ENCODE peak calls at places on chromosomes 11 and 22, in five cellular contexts. X is activated effector memory CD4-positive, alpha-beta T cell treated with Interleukin-2 at 50 U/mL for 16 hours; G is AG10803; A is GM04504; Q is IMR-90. Z is an unnamed sample.

GRCh38 chr11:131192628-131193027 is 177.8 kb upstream of the NTM start:
- DNase-seq in Q (no peak), A (no peak), G (no peak), X (no peak), Z (no peak)

GRCh38 chr11:46918087-46918751 is at the start of gene LRP4:
- DNase-seq in G (no peak), Q (no peak), A (no peak), X (no peak), Z (peak; percentile 52)

GRCh38 chr11:8597182-8597581 is 3.2 kb upstream of the STK33 start:
- DNase-seq in A (peak; percentile 51), G (peak; percentile 88), X (no peak), Q (peak; percentile 70), Z (no peak)

GRCh38 chr11:93236741-93237675 is 39.2 kb upstream of the SLC36A4 start:
- DNase-seq in X (no peak), G (peak; percentile 36), A (no peak), Q (peak; percentile 44), Z (peak; percentile 2)

GRCh38 chr11:126163074-126163700 is 48.3 kb downstream of the RPUSD4 start:
- DNase-seq in G (peak; percentile 95), Q (peak; percentile 96), X (no peak), A (peak; percentile 89), Z (no peak)

GRCh38 chr11:34525098-34525497 is 11.5 kb upstream of the ELF5 start:
- DNase-seq in A (no peak), Q (no peak), G (no peak), X (no peak), Z (no peak)

GRCh38 chr22:30308518-30309230 is 18.1 kb downstream of the TBC1D10A start:
- DNase-seq in Q (peak; percentile 73), X (no peak), A (no peak), G (peak; percentile 72), Z (no peak)

GRCh38 chr11:111527279-111527678 is 12.7 kb downstream of the HOATZ start:
- DNase-seq in G (no peak), X (no peak), Q (no peak), A (no peak), Z (no peak)

GRCh38 chr11:103676413-103676812 is 360.0 kb upstream of the DDI1 start:
- DNase-seq in X (no peak), Q (no peak), G (peak; percentile 73), A (no peak), Z (no peak)

GRCh38 chr11:76577199-76577920 is 93.2 kb downstream of the LRRC32 start:
- DNase-seq in X (no peak), G (peak; percentile 73), A (no peak), Q (peak; percentile 77), Z (no peak)

GRCh38 chr11:71283960-71284359 is 31.6 kb upstream of the SHANK2 start:
- DNase-seq in G (no peak), Q (no peak), A (no peak), X (no peak), Z (no peak)

GRCh38 chr11:64358907-64359711 is at the start of gene RPS6KA4:
- DNase-seq in X (peak; percentile 37), G (peak; percentile 56), A (peak; percentile 46), Q (peak; percentile 58), Z (peak; percentile 54)

GRCh38 chr22:49143812-49144211 is 683.9 kb downstream of the BRD1 start:
- DNase-seq in X (no peak), G (no peak), Q (no peak), A (no peak), Z (no peak)

GRCh38 chr11:66020212-66020611 is 6.1 kb downstream of the CATSPER1 start:
- DNase-seq in Q (no peak), X (no peak), G (no peak), A (no peak), Z (no peak)

GRCh38 chr22:32684148-32684821 is 117.2 kb upstream of the TIMP3 start:
- DNase-seq in Q (peak; percentile 38), A (no peak), X (no peak), G (no peak), Z (no peak)

GRCh38 chr11:126061707-126062678 is 673 bp downstream of the CDON start:
- DNase-seq in X (peak; percentile 6), Q (peak; percentile 5), G (peak; percentile 12), A (no peak), Z (peak; percentile 41)

GRCh38 chr11:64007629-64008282 is 21.5 kb downstream of the OTUB1 start:
- DNase-seq in A (no peak), Q (no peak), X (no peak), G (no peak), Z (peak; percentile 33)

GRCh38 chr22:31926969-31927368 is 17.4 kb upstream of the YWHAH start:
- DNase-seq in G (no peak), X (no peak), A (no peak), Q (no peak), Z (peak; percentile 20)

Z was measured in hippocampal formation.